ENCODE peak calls at places on chromosome 13, in seven cellular contexts. One of them, this sample, is unnamed.

GRCh38 chr13:33057019-33057785 is 41.0 kb downstream of the KL start:
- DNase-seq in HFF-Myc: no peak
- DNase-seq in fibroblast of villous mesenchyme: peak; percentile 28
- DNase-seq in activated CD8-positive, alpha-beta memory T cell treated with anti-CD3 and anti-CD28 coated beads for 4 hours: no peak
- DNase-seq in uterus: no peak
- DNase-seq in hepatic stellate cell: peak; percentile 38
- DNase-seq in AG04450: no peak
- DNase-seq in this sample: no peak

GRCh38 chr13:37905736-37906135 is 36.2 kb upstream of the TRPC4 start:
- DNase-seq in HFF-Myc: no peak
- DNase-seq in fibroblast of villous mesenchyme: no peak
- DNase-seq in activated CD8-positive, alpha-beta memory T cell treated with anti-CD3 and anti-CD28 coated beads for 4 hours: no peak
- DNase-seq in uterus: no peak
- DNase-seq in hepatic stellate cell: no peak
- DNase-seq in AG04450: no peak
- DNase-seq in this sample: no peak

GRCh38 chr13:29569253-29570057 is 26.0 kb downstream of the SLC7A1 start:
- DNase-seq in HFF-Myc: no peak
- DNase-seq in fibroblast of villous mesenchyme: no peak
- DNase-seq in activated CD8-positive, alpha-beta memory T cell treated with anti-CD3 and anti-CD28 coated beads for 4 hours: no peak
- DNase-seq in uterus: no peak
- DNase-seq in hepatic stellate cell: no peak
- DNase-seq in AG04450: no peak
- DNase-seq in this sample: no peak

GRCh38 chr13:38662362-38662761 is 24.5 kb upstream of the FREM2 start:
- DNase-seq in HFF-Myc: no peak
- DNase-seq in fibroblast of villous mesenchyme: no peak
- DNase-seq in activated CD8-positive, alpha-beta memory T cell treated with anti-CD3 and anti-CD28 coated beads for 4 hours: no peak
- DNase-seq in uterus: no peak
- DNase-seq in hepatic stellate cell: no peak
- DNase-seq in AG04450: peak; percentile 6
- DNase-seq in this sample: no peak

GRCh38 chr13:111645198-111645597 is 324.8 kb downstream of the TEX29 start:
- DNase-seq in HFF-Myc: no peak
- DNase-seq in fibroblast of villous mesenchyme: no peak
- DNase-seq in activated CD8-positive, alpha-beta memory T cell treated with anti-CD3 and anti-CD28 coated beads for 4 hours: no peak
- DNase-seq in uterus: no peak
- DNase-seq in hepatic stellate cell: no peak
- DNase-seq in AG04450: no peak
- DNase-seq in this sample: no peak

GRCh38 chr13:24605923-24606372 is 74.3 kb upstream of the ATP12A start:
- DNase-seq in HFF-Myc: no peak
- DNase-seq in fibroblast of villous mesenchyme: peak; percentile 56
- DNase-seq in activated CD8-positive, alpha-beta memory T cell treated with anti-CD3 and anti-CD28 coated beads for 4 hours: no peak
- DNase-seq in uterus: no peak
- DNase-seq in hepatic stellate cell: peak; percentile 30
- DNase-seq in AG04450: no peak
- DNase-seq in this sample: no peak

GRCh38 chr13:98083507-98083906 is 59.4 kb upstream of the FARP1 start:
- DNase-seq in HFF-Myc: peak; percentile 48
- DNase-seq in fibroblast of villous mesenchyme: peak; percentile 59
- DNase-seq in activated CD8-positive, alpha-beta memory T cell treated with anti-CD3 and anti-CD28 coated beads for 4 hours: no peak
- DNase-seq in uterus: no peak
- DNase-seq in hepatic stellate cell: peak; percentile 74
- DNase-seq in AG04450: peak; percentile 83
- DNase-seq in this sample: no peak

GRCh38 chr13:98927954-98928927 is 49.6 kb downstream of the DOCK9 start:
- DNase-seq in HFF-Myc: peak; percentile 59
- DNase-seq in fibroblast of villous mesenchyme: peak; percentile 65
- DNase-seq in activated CD8-positive, alpha-beta memory T cell treated with anti-CD3 and anti-CD28 coated beads for 4 hours: no peak
- DNase-seq in uterus: peak; percentile 46
- DNase-seq in hepatic stellate cell: no peak
- DNase-seq in AG04450: peak; percentile 6
- DNase-seq in this sample: no peak

GRCh38 chr13:53127378-53127777 is 98.8 kb downstream of the OLFM4 start:
- DNase-seq in HFF-Myc: no peak
- DNase-seq in fibroblast of villous mesenchyme: no peak
- DNase-seq in activated CD8-positive, alpha-beta memory T cell treated with anti-CD3 and anti-CD28 coated beads for 4 hours: no peak
- DNase-seq in uterus: no peak
- DNase-seq in hepatic stellate cell: no peak
- DNase-seq in AG04450: no peak
- DNase-seq in this sample: no peak

GRCh38 chr13:75145926-75146325 is 336.0 kb downstream of the TBC1D4 start:
- DNase-seq in HFF-Myc: peak; percentile 37
- DNase-seq in fibroblast of villous mesenchyme: peak; percentile 44
- DNase-seq in activated CD8-positive, alpha-beta memory T cell treated with anti-CD3 and anti-CD28 coated beads for 4 hours: no peak
- DNase-seq in uterus: no peak
- DNase-seq in hepatic stellate cell: no peak
- DNase-seq in AG04450: no peak
- DNase-seq in this sample: no peak

This sample was measured in activated naive CD4-positive, alpha-beta T cell treated with anti-CD3 and anti-CD28 coated beads, Interleukin-2, amount 50 U/mL, for 16 hours.